ENCODE peak calls at places on chromosome 3, in six cellular contexts. J, I, L, F, E and B are unnamed samples.

GRCh38 chr3:24401090-24401810 is 93.4 kb downstream of the THRB start:
- DNase-seq in J (no peak), I (no peak), L (no peak), F (no peak), E (no peak), B (no peak)

GRCh38 chr3:171192176-171192854 is 165.8 kb upstream of the SLC2A2 start:
- DNase-seq in J (peak; percentile 61), I (no peak), L (no peak), F (no peak), E (no peak), B (no peak)

GRCh38 chr3:169348981-169349942 is 314.2 kb downstream of the MECOM start:
- DNase-seq in J (no peak), I (no peak), L (no peak), F (no peak), E (no peak), B (no peak)

GRCh38 chr3:37546876-37547275 is 314.8 kb upstream of the CTDSPL start:
- DNase-seq in J (peak; percentile 31), I (no peak), L (no peak), F (no peak), E (no peak), B (no peak)

GRCh38 chr3:86109434-86109833 is 881.5 kb downstream of the VGLL3 start:
- DNase-seq in J (no peak), I (no peak), L (no peak), F (no peak), E (no peak), B (no peak)

GRCh38 chr3:126344380-126345041 is 12.7 kb downstream of the KLF15 start:
- DNase-seq in J (no peak), I (peak; percentile 11), L (no peak), F (no peak), E (peak; percentile 10), B (peak; percentile 38)

GRCh38 chr3:126541628-126542339 is 16.9 kb downstream of the C3orf22 start:
- DNase-seq in J (no peak), I (peak; percentile 5), L (no peak), F (no peak), E (peak; percentile 5), B (no peak)

GRCh38 chr3:48738926-48739616 is 22.1 kb upstream of the IP6K2 start:
- DNase-seq in J (no peak), I (no peak), L (no peak), F (no peak), E (peak; percentile 74), B (no peak)

GRCh38 chr3:4722103-4722502 is 229.0 kb downstream of the ITPR1 start:
- DNase-seq in J (peak; percentile 72), I (no peak), L (no peak), F (no peak), E (peak; percentile 62), B (peak; percentile 62)